ENCODE peak calls at places on chromosomes 16 and 17, in four cellular contexts. H, W, S and Y are unnamed samples.

GRCh38 chr16:2776500-2777139 is 460 bp downstream of the ELOB start:
- DNase-seq in S (no peak), W (no peak), H (no peak), Y (no peak)

GRCh38 chr16:3243882-3244281 is 8.9 kb upstream of the ZNF200 start:
- DNase-seq in H (no peak), W (no peak), S (no peak), Y (no peak)

GRCh38 chr17:4492762-4493561 is 5.7 kb upstream of the SPNS2 start:
- DNase-seq in S (no peak), H (no peak), W (no peak), Y (no peak)

GRCh38 chr17:8140413-8141029 is 11.7 kb downstream of the PER1 start:
- DNase-seq in H (no peak), W (peak; percentile 38), S (no peak), Y (no peak)

GRCh38 chr16:11386791-11387546 is 41.7 kb downstream of the RMI2 start:
- DNase-seq in S (no peak), W (no peak), H (no peak), Y (peak; percentile 45)

GRCh38 chr17:32126746-32127145 is 15.6 kb upstream of the RHOT1 start:
- DNase-seq in S (no peak), W (no peak), H (no peak), Y (no peak)

GRCh38 chr17:7408341-7408740 is 696 bp downstream of the NLGN2 start:
- DNase-seq in H (no peak), S (no peak), W (no peak), Y (no peak)

GRCh38 chr17:77959926-77960521 is 1.5 kb downstream of the TNRC6C start:
- DNase-seq in W (no peak), H (no peak), S (no peak), Y (no peak)

GRCh38 chr17:47717845-47718621 is 15.0 kb upstream of the TBX21 start:
- DNase-seq in W (no peak), S (no peak), H (no peak), Y (no peak)

GRCh38 chr17:2971851-2972250 is 91.6 kb downstream of the OR1D5 start:
- DNase-seq in H (no peak), W (no peak), S (no peak), Y (no peak)

GRCh38 chr16:546909-547770 is 13.1 kb upstream of the PRR35 start:
- DNase-seq in W (peak; percentile 78), S (no peak), H (peak; percentile 60), Y (peak; percentile 85)

GRCh38 chr17:9880582-9880999 is 24.5 kb downstream of the RCVRN start:
- DNase-seq in S (no peak), W (no peak), H (no peak), Y (no peak)

GRCh38 chr17:50947844-50948514 is 81.8 kb upstream of the TOB1 start:
- DNase-seq in W (peak; percentile 76), H (peak; percentile 90), S (no peak), Y (peak; percentile 80)

GRCh38 chr17:17635126-17635525 is 43.6 kb upstream of the PEMT start:
- DNase-seq in W (no peak), H (no peak), S (no peak), Y (no peak)

GRCh38 chr16:77359065-77359502 is 75.8 kb downstream of the ADAMTS18 start:
- DNase-seq in H (no peak), W (no peak), S (no peak), Y (no peak)

GRCh38 chr17:60573139-60573975 is 26.6 kb upstream of the PPM1D start:
- DNase-seq in S (no peak), W (no peak), H (no peak), Y (no peak)

GRCh38 chr16:50086176-50086575 is 20.4 kb downstream of the HEATR3 start:
- DNase-seq in H (no peak), S (no peak), W (no peak), Y (no peak)

GRCh38 chr17:75447951-75448856 is 8.2 kb upstream of the TMEM94 start:
- DNase-seq in S (no peak), W (no peak), H (no peak), Y (no peak)

GRCh38 chr16:56600398-56600999 is 7.9 kb upstream of the MT2A start:
- DNase-seq in W (no peak), S (no peak), H (peak; percentile 43), Y (no peak)

GRCh38 chr17:32551186-32551955 is 64.6 kb downstream of the CDK5R1 start:
- DNase-seq in H (no peak), S (no peak), W (no peak), Y (no peak)

GRCh38 chr16:80433617-80434016 is 107.2 kb upstream of the DYNLRB2 start:
- DNase-seq in H (no peak), W (no peak), S (no peak), Y (no peak)

GRCh38 chr17:78129385-78130079 is 977 bp upstream of the TMC6 start:
- DNase-seq in S (no peak), W (no peak), H (peak; percentile 12), Y (no peak)

GRCh38 chr16:345686-346231 is 6.8 kb downstream of the AXIN1 start:
- DNase-seq in H (no peak), S (no peak), W (no peak), Y (no peak)

GRCh38 chr16:75566040-75566888 is at the start of gene GABARAPL2:
- DNase-seq in H (peak; percentile 87), W (peak; percentile 67), S (peak; percentile 49), Y (peak; percentile 83)

GRCh38 chr17:56832446-56832845 is 1.3 kb downstream of the C17orf67 start:
- DNase-seq in H (no peak), W (no peak), S (no peak), Y (no peak)

GRCh38 chr16:83911290-83911689 is 12.4 kb downstream of the MLYCD start:
- DNase-seq in S (no peak), W (no peak), H (no peak), Y (no peak)

GRCh38 chr17:75086496-75087181 is 1.1 kb upstream of the SLC16A5 start:
- DNase-seq in W (no peak), S (no peak), H (no peak), Y (no peak)

GRCh38 chr17:64661731-64661980 is 451 bp downstream of the SMURF2 start:
- DNase-seq in S (no peak), H (no peak), W (peak; percentile 28), Y (peak; percentile 68)

GRCh38 chr17:50686494-50687199 is 21.1 kb downstream of the ANKRD40 start:
- DNase-seq in S (no peak), W (peak; percentile 73), H (peak; percentile 87), Y (no peak)

GRCh38 chr16:64253114-64253513 is 868.7 kb downstream of the CDH11 start:
- DNase-seq in S (no peak), H (no peak), W (no peak), Y (no peak)

GRCh38 chr17:59853168-59853918 is 39.4 kb downstream of the TUBD1 start:
- DNase-seq in S (no peak), H (peak; percentile 80), W (no peak), Y (no peak)

GRCh38 chr16:31460582-31461002 is 1.3 kb downstream of the ARMC5 start:
- DNase-seq in H (no peak), S (no peak), W (no peak), Y (no peak)

GRCh38 chr17:48930435-48930873 is 14.2 kb downstream of the SNF8 start:
- DNase-seq in S (no peak), W (no peak), H (no peak), Y (no peak)

GRCh38 chr16:2366660-2367309 is 26.3 kb upstream of the ABCA3 start:
- DNase-seq in H (no peak), W (no peak), S (no peak), Y (no peak)

GRCh38 chr17:39141915-39142664 is 9.3 kb downstream of the PLXDC1 start:
- DNase-seq in H (no peak), S (no peak), W (no peak), Y (no peak)

GRCh38 chr16:50520451-50521245 is 27.5 kb upstream of the NKD1 start:
- DNase-seq in S (no peak), H (no peak), W (peak; percentile 1), Y (no peak)

GRCh38 chr17:75822119-75822799 is 21.9 kb downstream of the UNC13D start:
- DNase-seq in H (peak; percentile 87), W (peak; percentile 54), S (no peak), Y (no peak)

DNA sequence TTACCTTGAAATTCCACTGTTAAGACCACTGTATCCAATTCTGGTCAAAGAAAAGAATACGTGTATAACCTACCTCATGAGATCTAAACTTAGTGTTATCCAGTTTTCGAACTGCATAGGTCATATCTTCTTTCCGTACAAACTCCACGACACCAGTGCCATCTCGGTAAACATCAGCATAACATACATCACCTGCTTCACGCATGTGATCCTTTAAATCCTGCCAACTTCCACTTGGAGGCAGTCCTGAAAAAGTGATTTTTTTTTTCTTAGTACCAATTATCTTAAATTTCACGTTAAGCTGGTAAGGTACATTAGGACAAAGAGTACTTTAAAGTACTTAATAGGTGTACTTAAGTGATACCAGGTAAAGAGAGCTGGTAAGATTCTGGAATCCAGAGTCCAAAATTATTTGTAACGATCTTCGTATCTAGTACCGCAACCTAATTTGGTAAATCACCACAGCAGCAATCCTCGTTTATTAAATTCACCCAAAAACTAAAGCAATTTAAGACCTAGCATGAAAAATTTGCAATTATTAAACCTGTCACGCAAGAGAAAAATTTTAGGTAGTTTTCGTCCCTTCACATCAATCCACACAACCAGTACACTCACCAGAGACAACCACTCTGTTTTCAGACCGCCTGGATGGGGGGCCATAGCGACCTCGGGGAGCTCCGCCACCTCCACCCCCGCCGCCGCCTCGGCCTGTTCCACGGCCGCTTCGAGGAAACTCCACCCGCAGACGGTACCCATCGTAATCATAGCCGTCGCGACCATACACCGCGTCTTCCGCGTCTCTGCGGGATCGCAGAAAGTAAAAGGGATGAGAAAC is 1.1 kb downstream of the SRSF1 start:
- DNase-seq in H (no peak), W (no peak), S (no peak), Y (no peak)
- TF ChIP-seq POLR2A in H (no peak), W (no peak), S (no peak), Y (no peak)

GRCh38 chr17:82461827-82462524 is 3.4 kb downstream of the NARF start:
- DNase-seq in H (no peak), W (no peak), S (no peak), Y (no peak)
- H3K4me1 ChIP-seq in H (peaks cover 52% of the 10 kb centered on the region), W (peaks cover 4% of the 10 kb centered on the region), S (peaks cover 61% of the 10 kb centered on the region), Y (peaks cover 41% of the 10 kb centered on the region)

GRCh38 chr16:67977005-67977404 is 3.3 kb downstream of the DPEP3 start:
- DNase-seq in W (no peak), S (no peak), H (no peak), Y (no peak)

GRCh38 chr16:67975321-67976105 is 4.8 kb downstream of the DPEP3 start:
- DNase-seq in H (no peak), S (no peak), W (no peak), Y (no peak)

GRCh38 chr16:67979955-67980678 is at the start of gene DPEP3:
- DNase-seq in S (no peak), W (no peak), H (no peak), Y (no peak)

GRCh38 chr16:67977469-67978227 is 2.7 kb downstream of the DPEP3 start:
- DNase-seq in S (no peak), H (no peak), W (no peak), Y (no peak)

GRCh38 chr16:67976205-67976604 is 4.1 kb downstream of the DPEP3 start:
- DNase-seq in W (no peak), H (no peak), S (no peak), Y (no peak)
- TF ChIP-seq POLR2A in W (no peak), H (no peak), S (no peak), Y (no peak)

DNA sequence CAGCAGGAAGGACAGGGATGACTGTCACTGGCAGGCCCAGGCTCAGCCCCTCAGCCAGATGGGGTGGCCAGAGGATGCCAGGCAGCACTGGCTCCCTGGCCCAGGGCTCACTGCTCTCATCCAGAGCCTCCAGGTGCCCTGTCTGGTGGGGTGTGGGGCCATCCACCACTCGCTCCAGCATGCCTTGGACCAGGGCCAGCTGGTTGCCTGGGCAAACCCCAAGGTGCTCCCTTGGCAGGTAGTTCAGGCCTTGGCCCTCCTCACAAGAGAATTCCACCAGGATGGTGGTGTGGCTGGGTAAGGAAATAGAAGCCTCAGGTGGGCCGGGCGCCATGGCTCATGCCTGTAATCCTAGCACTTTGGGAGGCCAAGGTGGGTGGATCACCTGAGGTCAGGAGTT is 29.4 kb downstream of the LGALS9 start:
- DNase-seq in S (no peak), H (no peak), W (no peak), Y (no peak)
- H3K4me1 ChIP-seq in S (no peaks in the 10 kb centered on the region), H (no peaks in the 10 kb centered on the region), W (no peaks in the 10 kb centered on the region), Y (no peaks in the 10 kb centered on the region)